ENCODE peak calls at places on chromosome 20, in six cellular contexts. U, I, X, L, H and Z are unnamed samples.

GRCh38 chr20:8756410-8756809 is 312.5 kb upstream of the PLCB4 start:
- DNase-seq in U (peak), I (peak), X (peak), L (peak), H (peak), Z (no peak)

GRCh38 chr20:33733654-33734576 is 2.1 kb downstream of the ZNF341 start:
- DNase-seq in U (peak), I (peak), X (peak), L (peak), H (peak), Z (no peak)

GRCh38 chr20:33688938-33689424 is 2.8 kb upstream of the E2F1 start:
- DNase-seq in U (no peak), I (no peak), X (no peak), L (no peak), H (no peak), Z (no peak)

GRCh38 chr20:46900826-46901225 is 6.2 kb downstream of the EYA2 start:
- DNase-seq in U (no peak), I (no peak), X (no peak), L (no peak), H (no peak), Z (no peak)

GRCh38 chr20:9200620-9201019 is 131.7 kb downstream of the PLCB4 start:
- DNase-seq in U (peak), I (peak), X (peak), L (peak), H (peak), Z (no peak)

GRCh38 chr20:63741676-63742380 is 2.3 kb downstream of the SLC2A4RG start:
- DNase-seq in U (no peak), I (no peak), X (no peak), L (no peak), H (no peak), Z (no peak)

GRCh38 chr20:45041464-45042337 is 59.2 kb downstream of the KCNS1 start:
- DNase-seq in U (peak), I (peak), X (peak), L (peak), H (peak), Z (no peak)

GRCh38 chr20:33433875-33434274 is 9.7 kb downstream of the SNTA1 start:
- DNase-seq in U (no peak), I (no peak), X (no peak), L (no peak), H (no peak), Z (no peak)

GRCh38 chr20:13800728-13801134 is 15.9 kb downstream of the NDUFAF5 start:
- DNase-seq in U (no peak), I (peak), X (peak), L (peak), H (peak), Z (no peak)

GRCh38 chr20:50438986-50439407 is 71.2 kb upstream of the PTPN1 start:
- DNase-seq in U (peak), I (peak), X (peak), L (peak), H (peak), Z (no peak)

GRCh38 chr20:10992776-10993175 is 319.0 kb upstream of the JAG1 start:
- DNase-seq in U (no peak), I (peak), X (no peak), L (no peak), H (peak), Z (no peak)

GRCh38 chr20:38932457-38933120 is 6.4 kb downstream of the FAM83D start:
- DNase-seq in U (peak), I (peak), X (peak), L (no peak), H (peak), Z (no peak)

GRCh38 chr20:58046311-58046710 is 182.1 kb downstream of the ANKRD60 start:
- DNase-seq in U (no peak), I (no peak), X (no peak), L (no peak), H (no peak), Z (no peak)

GRCh38 chr20:39829255-39829654 is 859.8 kb downstream of the MAFB start:
- DNase-seq in U (peak), I (peak), X (peak), L (no peak), H (peak), Z (peak)

GRCh38 chr20:53208110-53208908 is 236.2 kb downstream of the TSHZ2 start:
- DNase-seq in U (peak), I (no peak), X (no peak), L (no peak), H (no peak), Z (peak)

GRCh38 chr20:38918172-38918571 is 8.0 kb upstream of the FAM83D start:
- DNase-seq in U (no peak), I (no peak), X (no peak), L (no peak), H (no peak), Z (no peak)

GRCh38 chr20:14717124-14718004 is 380.0 kb upstream of the FLRT3 start:
- DNase-seq in U (no peak), I (no peak), X (no peak), L (no peak), H (no peak), Z (no peak)

GRCh38 chr20:53914861-53915458 is 155.4 kb downstream of the BCAS1 start:
- DNase-seq in U (peak), I (peak), X (no peak), L (no peak), H (no peak), Z (peak)

GRCh38 chr20:63273635-63274380 is 1.2 kb downstream of the ARFGAP1 start:
- DNase-seq in U (no peak), I (peak), X (peak), L (peak), H (peak), Z (peak)

GRCh38 chr20:8254911-8255582 is 123.0 kb downstream of the PLCB1 start:
- DNase-seq in U (no peak), I (peak), X (peak), L (no peak), H (peak), Z (no peak)

GRCh38 chr20:45798935-45799642 is 7.3 kb downstream of the DNTTIP1 start:
- DNase-seq in U (peak), I (peak), X (peak), L (peak), H (peak), Z (peak)

GRCh38 chr20:34562643-34563042 is 4.1 kb downstream of the MAP1LC3A start:
- DNase-seq in U (peak), I (peak), X (peak), L (peak), H (peak), Z (peak)

GRCh38 chr20:2981646-2982045 is 61.8 kb upstream of the GNRH2 start:
- DNase-seq in U (no peak), I (no peak), X (no peak), L (no peak), H (no peak), Z (no peak)

GRCh38 chr20:47318027-47318595 is 38.4 kb downstream of the ZMYND8 start:
- DNase-seq in U (peak), I (peak), X (peak), L (peak), H (peak), Z (peak)

GRCh38 chr20:45100563-45101245 is at the start of gene KCNS1:
- DNase-seq in U (peak), I (no peak), X (no peak), L (no peak), H (no peak), Z (peak)

GRCh38 chr20:53201588-53201987 is 229.4 kb downstream of the TSHZ2 start:
- DNase-seq in U (no peak), I (no peak), X (no peak), L (no peak), H (no peak), Z (no peak)

GRCh38 chr20:15287331-15287730 is 949.9 kb upstream of the FLRT3 start:
- DNase-seq in U (no peak), I (no peak), X (no peak), L (no peak), H (no peak), Z (no peak)

GRCh38 chr20:37741055-37741454 is 47.2 kb downstream of the CTNNBL1 start:
- DNase-seq in U (no peak), I (peak), X (peak), L (peak), H (peak), Z (no peak)

GRCh38 chr20:61057313-61058171 is 194.5 kb upstream of the CDH4 start:
- DNase-seq in U (no peak), I (no peak), X (no peak), L (no peak), H (no peak), Z (no peak)
- H3K9ac ChIP-seq in U (no peak), I (no peak), X (no peak), L (no peak), H (no peak), Z (no peak)

DNA sequence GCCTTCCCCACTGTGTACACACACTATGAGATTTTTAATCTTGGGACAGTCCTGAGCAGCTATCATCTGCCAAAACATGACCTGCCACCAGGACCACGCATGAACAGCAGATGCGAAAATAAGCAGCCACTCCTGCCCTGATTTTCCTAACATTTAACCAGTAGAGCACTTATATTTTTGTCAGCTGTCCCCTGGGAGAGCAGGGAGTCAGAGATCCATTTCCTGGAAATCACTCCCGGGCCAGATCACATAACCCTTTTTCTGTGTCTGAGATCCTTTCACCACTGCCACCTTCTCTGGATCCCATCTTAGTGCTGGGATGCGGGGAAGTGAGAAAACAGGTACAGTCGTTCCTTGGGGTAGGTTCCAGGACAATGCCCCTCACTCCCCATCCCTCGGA is 5.7 kb downstream of the SDCBP2 start:
- DNase-seq in U (no peak), I (no peak), X (peak), L (no peak), H (no peak), Z (no peak)
- H3K4me3 ChIP-seq in U (no peak), I (no peak), X (peak), L (no peak), H (no peak), Z (no peak)

GRCh38 chr20:32007787-32008616 is 2.2 kb upstream of the CCM2L start:
- DNase-seq in U (peak), I (no peak), X (no peak), L (no peak), H (no peak), Z (peak)
- H3K9ac ChIP-seq in U (peak), I (no peak), X (no peak), L (no peak), H (no peak), Z (no peak)

GRCh38 chr20:18223399-18223798 is 64.9 kb upstream of the ZNF133 start:
- DNase-seq in U (peak), I (no peak), X (no peak), L (peak), H (no peak), Z (no peak)

GRCh38 chr20:18225652-18226051 is 62.7 kb upstream of the ZNF133 start:
- DNase-seq in U (no peak), I (peak), X (peak), L (no peak), H (peak), Z (no peak)

GRCh38 chr20:18224968-18225568 is 63.3 kb upstream of the ZNF133 start:
- DNase-seq in U (peak), I (peak), X (peak), L (peak), H (peak), Z (peak)
- H3K4me3 ChIP-seq in U (no peak), I (peak), X (peak), L (peak), H (peak), Z (no peak)